ENCODE peak calls at places on chromosome 3, in nine cellular contexts. B, S, V, H, D, K, Z, W and Y are unnamed samples.

GRCh38 chr3:21718943-21719591 is 31.9 kb downstream of the ZNF385D start:
- DNase-seq in W (no peak), K (no peak), H (no peak), V (no peak), S (no peak), D (no peak), Z (no peak), B (no peak), Y (no peak)

GRCh38 chr3:151203053-151203420 is at the start of gene GPR171:
- DNase-seq in D (no peak), S (no peak), H (no peak), K (peak; percentile 66), V (no peak), W (no peak), B (no peak), Z (peak; percentile 60), Y (no peak)

GRCh38 chr3:14319654-14320182 is 82.7 kb upstream of the SLC6A6 start:
- DNase-seq in H (peak; percentile 78), Z (no peak), V (peak; percentile 80), S (peak; percentile 59), W (peak; percentile 83), B (peak; percentile 78), D (no peak), K (peak; percentile 97), Y (peak; percentile 66)

GRCh38 chr3:161371441-161372320 is at the start of gene SPTSSB:
- DNase-seq in S (no peak), H (no peak), V (peak; percentile 42), Z (peak; percentile 43), D (no peak), K (no peak), B (peak; percentile 52), W (peak; percentile 93), Y (no peak)

GRCh38 chr3:10248984-10249748 is 907 bp downstream of the TATDN2 start:
- DNase-seq in H (no peak), K (peak; percentile 34), W (no peak), S (peak; percentile 5), Z (peak; percentile 39), V (no peak), D (no peak), B (no peak), Y (no peak)

GRCh38 chr3:188415196-188415595 is 261.2 kb downstream of the LPP start:
- DNase-seq in W (no peak), Z (no peak), B (no peak), D (no peak), H (no peak), K (no peak), S (no peak), V (no peak), Y (no peak)

GRCh38 chr3:8497582-8497981 is 4.0 kb upstream of the LMCD1 start:
- DNase-seq in K (no peak), Z (no peak), D (no peak), B (no peak), S (no peak), H (no peak), W (peak; percentile 77), V (peak; percentile 75), Y (peak; percentile 67)

GRCh38 chr3:7484636-7485035 is 623.7 kb downstream of the GRM7 start:
- DNase-seq in H (peak; percentile 72), K (no peak), W (peak; percentile 79), B (no peak), Z (no peak), D (peak; percentile 19), S (peak; percentile 2), V (no peak), Y (no peak)

GRCh38 chr3:150069633-150070032 is 98.9 kb upstream of the PFN2 start:
- DNase-seq in V (no peak), B (no peak), W (no peak), D (no peak), S (no peak), Z (no peak), K (no peak), H (no peak), Y (no peak)

GRCh38 chr3:13219077-13219901 is 146.1 kb upstream of the IQSEC1 start:
- DNase-seq in D (no peak), B (no peak), S (no peak), W (no peak), V (no peak), Z (no peak), H (no peak), K (no peak), Y (no peak)

GRCh38 chr3:105062853-105063252 is 303.9 kb upstream of the ALCAM start:
- DNase-seq in Z (no peak), K (no peak), W (no peak), D (no peak), S (peak; percentile 27), V (no peak), H (no peak), B (no peak), Y (no peak)

GRCh38 chr3:134944429-134944828 is 149.4 kb downstream of the EPHB1 start:
- DNase-seq in D (no peak), H (no peak), B (no peak), K (no peak), Z (no peak), V (no peak), W (no peak), S (no peak), Y (no peak)

GRCh38 chr3:126549861-126550487 is 8.8 kb downstream of the C3orf22 start:
- DNase-seq in B (peak; percentile 11), K (no peak), Z (no peak), V (no peak), W (no peak), H (no peak), D (no peak), S (no peak), Y (no peak)

GRCh38 chr3:98743071-98743470 is 20.1 kb upstream of the ST3GAL6 start:
- DNase-seq in W (no peak), Z (no peak), H (no peak), K (no peak), V (no peak), D (no peak), B (no peak), S (no peak), Y (peak; percentile 92)

GRCh38 chr3:184727357-184728060 is 15.6 kb upstream of the MAGEF1 start:
- DNase-seq in W (peak; percentile 88), B (peak; percentile 70), K (peak; percentile 55), H (peak; percentile 77), Z (peak; percentile 38), S (peak; percentile 86), D (peak; percentile 83), V (peak; percentile 75), Y (peak; percentile 86)

GRCh38 chr3:15476378-15476777 is 45.1 kb downstream of the COLQ start:
- DNase-seq in B (no peak), W (no peak), K (no peak), D (no peak), S (peak; percentile 47), Z (no peak), V (no peak), H (peak; percentile 14), Y (peak; percentile 67)

GRCh38 chr3:181711325-181712135 is at the start of gene SOX2:
- DNase-seq in V (peak; percentile 67), S (peak; percentile 25), K (no peak), W (peak; percentile 83), Z (no peak), D (peak; percentile 95), B (peak; percentile 95), H (peak; percentile 39), Y (peak; percentile 20)

GRCh38 chr3:127691494-127691893 is 18.7 kb downstream of the ABTB1 start:
- DNase-seq in D (no peak), W (no peak), V (no peak), S (no peak), Z (no peak), K (no peak), H (no peak), B (no peak), Y (no peak)

GRCh38 chr3:39064646-39065045 is 12.8 kb downstream of the WDR48 start:
- DNase-seq in H (no peak), Z (no peak), S (peak; percentile 64), V (no peak), W (no peak), K (no peak), D (no peak), B (no peak), Y (no peak)

GRCh38 chr3:143170676-143171075 is 51.1 kb downstream of the CHST2 start:
- DNase-seq in H (peak; percentile 44), D (no peak), W (no peak), S (peak; percentile 42), Z (no peak), B (no peak), V (no peak), K (no peak), Y (peak; percentile 40)